ENCODE peak calls at places on chromosome X, in ten cellular contexts. I, B, M, J, Z, H, D, K, N and L are unnamed samples.
A peak's percentile ranks its signal among the peaks of the same experiment; 100 is the strongest.

GRCh38 chrX:63967541-63967940 is 182.5 kb upstream of the ARHGEF9 start:
- DNase-seq in J (no peak), I (no peak), H (no peak), N (no peak), D (no peak), Z (no peak), M (no peak), K (no peak), B (no peak), L (no peak)

GRCh38 chrX:49176421-49177326 is 5.0 kb downstream of the PLP2 start:
- DNase-seq in B (no peak), K (peak; percentile 61), I (no peak), J (peak; percentile 82), D (no peak), H (no peak), N (no peak), M (no peak), Z (peak; percentile 51), L (no peak)

GRCh38 chrX:40189018-40189417 is 91.3 kb upstream of the BCOR start:
- DNase-seq in K (no peak), Z (no peak), H (no peak), I (no peak), M (no peak), N (peak; percentile 19), B (peak; percentile 51), D (no peak), J (no peak), L (peak; percentile 17)

GRCh38 chrX:6685489-6685888 is 150.6 kb upstream of the VCX3A start:
- DNase-seq in N (no peak), Z (no peak), B (no peak), J (no peak), M (no peak), K (no peak), I (no peak), H (no peak), D (no peak), L (no peak)

GRCh38 chrX:134734343-134735001 is 76.2 kb upstream of the PLAC1 start:
- DNase-seq in Z (no peak), I (no peak), D (no peak), H (peak; percentile 8), B (no peak), N (peak; percentile 3), J (no peak), K (no peak), M (no peak), L (no peak)

GRCh38 chrX:67922950-67923349 is 379.1 kb downstream of the AR start:
- DNase-seq in Z (no peak), K (no peak), J (no peak), H (no peak), M (no peak), N (no peak), I (no peak), B (no peak), D (no peak), L (no peak)

GRCh38 chrX:47623540-47624027 is 3.9 kb upstream of the SYN1 start:
- DNase-seq in J (peak; percentile 81), M (peak; percentile 65), K (no peak), Z (no peak), N (no peak), H (peak; percentile 33), B (peak; percentile 73), I (peak; percentile 56), D (peak; percentile 42), L (peak; percentile 85)

GRCh38 chrX:38760883-38761282 is 40.4 kb upstream of the MID1IP1 start:
- DNase-seq in I (no peak), B (no peak), Z (no peak), H (no peak), M (no peak), J (no peak), N (no peak), K (no peak), D (no peak), L (no peak)

GRCh38 chrX:140502491-140503229 is 2.2 kb downstream of the SOX3 start:
- DNase-seq in D (no peak), N (no peak), M (no peak), H (no peak), Z (no peak), K (no peak), J (no peak), B (no peak), I (no peak), L (no peak)

GRCh38 chrX:701673-702072 is 71.1 kb downstream of the SHOX start:
- DNase-seq in N (no peak), M (no peak), H (no peak), J (no peak), Z (no peak), K (no peak), I (no peak), D (no peak), B (no peak), L (no peak)

GRCh38 chrX:48522291-48522690 is 683 bp downstream of the EBP start:
- DNase-seq in B (no peak), M (no peak), D (no peak), H (no peak), I (no peak), Z (no peak), N (no peak), K (no peak), J (no peak), L (no peak)

GRCh38 chrX:116490091-116490490 is 27.3 kb upstream of the CT83 start:
- DNase-seq in Z (no peak), I (no peak), D (no peak), M (no peak), N (no peak), B (peak; percentile 2), H (no peak), J (no peak), K (no peak), L (peak; percentile 4)

GRCh38 chrX:31098081-31098480 is 26.2 kb upstream of the FTHL17 start:
- DNase-seq in K (no peak), B (no peak), J (no peak), H (no peak), I (no peak), Z (no peak), D (no peak), N (no peak), M (no peak), L (no peak)

GRCh38 chrX:106898462-106898861 is 4.7 kb downstream of the RIPPLY1 start:
- DNase-seq in B (peak; percentile 73), H (peak; percentile 24), M (no peak), I (no peak), N (peak; percentile 48), J (no peak), K (no peak), D (peak; percentile 13), Z (no peak), L (peak; percentile 77)

GRCh38 chrX:135302269-135302873 is 6.9 kb upstream of the ETDC start:
- DNase-seq in D (no peak), Z (no peak), K (no peak), I (no peak), N (no peak), H (no peak), B (no peak), J (no peak), M (no peak), L (no peak)

GRCh38 chrX:138845791-138846190 is 134.3 kb upstream of the FGF13 start:
- DNase-seq in K (no peak), M (no peak), J (no peak), I (no peak), H (no peak), D (no peak), N (no peak), Z (no peak), B (no peak), L (no peak)

GRCh38 chrX:138849521-138849920 is 138.0 kb upstream of the FGF13 start:
- DNase-seq in J (no peak), M (no peak), B (no peak), I (no peak), H (no peak), K (no peak), N (no peak), Z (no peak), D (no peak), L (no peak)

GRCh38 chrX:138847930-138848329 is 136.4 kb upstream of the FGF13 start:
- DNase-seq in K (no peak), D (no peak), N (no peak), I (no peak), Z (no peak), M (no peak), B (peak; percentile 3), J (no peak), H (peak; percentile 27), L (peak; percentile 2)
- TF ChIP-seq CTCF in K (no peak), D (peak; percentile 12), N (no peak), I (no peak), Z (no peak), M (no peak), B (no peak), J (no peak), H (peak; percentile 39), L (no peak)

GRCh38 chrX:3549442-3549875 is 164.0 kb downstream of the PRKX start:
- DNase-seq in B (peak; percentile 43), H (no peak), K (no peak), D (no peak), Z (no peak), I (peak; percentile 33), J (no peak), M (no peak), N (no peak), L (peak; percentile 35)
- H3K4me3 ChIP-seq in B (no peak overlapping the region), H (no peak overlapping the region), K (peak overlapping the region; percentile 5), D (no peak overlapping the region), Z (no peak overlapping the region), I (no peak overlapping the region), J (no peak overlapping the region), M (no peak overlapping the region), N (no peak overlapping the region), L (peak overlapping the region; percentile 35)

GRCh38 chrX:129235903-129236302 is 287.4 kb downstream of the SMARCA1 start:
- DNase-seq in Z (no peak), M (no peak), J (no peak), K (no peak), H (no peak), N (no peak), I (no peak), D (no peak), B (no peak), L (no peak)
- TF ChIP-seq CTCF in Z (no peak), M (no peak), J (no peak), K (no peak), H (no peak), N (no peak), I (no peak), D (no peak), B (no peak), L (no peak)

GRCh38 chrX:69286546-69286906 is 121.3 kb upstream of the PJA1 start:
- DNase-seq in N (no peak), I (no peak), Z (no peak), B (no peak), J (no peak), K (no peak), H (no peak), M (no peak), D (no peak), L (no peak)

GRCh38 chrX:69287025-69287540 is 121.8 kb upstream of the PJA1 start:
- DNase-seq in Z (no peak), D (peak; percentile 46), M (no peak), B (no peak), I (no peak), K (no peak), N (no peak), J (no peak), H (no peak), L (no peak)

GRCh38 chrX:69285881-69286545 is 120.8 kb upstream of the PJA1 start:
- DNase-seq in D (peak; percentile 72), J (peak; percentile 91), K (no peak), Z (peak; percentile 53), N (peak; percentile 29), M (peak; percentile 78), B (peak; percentile 19), H (no peak), I (peak; percentile 55), L (peak; percentile 21)

GRCh38 chrX:69284491-69284890 is 119.2 kb upstream of the PJA1 start:
- DNase-seq in I (no peak), H (no peak), Z (no peak), M (no peak), J (no peak), B (no peak), K (no peak), N (no peak), D (no peak), L (no peak)

GRCh38 chrX:69285401-69285871 is 120.2 kb upstream of the PJA1 start:
- DNase-seq in M (no peak), I (peak; percentile 53), B (no peak), J (no peak), Z (no peak), K (no peak), D (no peak), H (no peak), N (no peak), L (no peak)
- H3K4me3 ChIP-seq in M (peak overlapping the region; percentile 33), I (no peak overlapping the region), B (peak overlapping the region; percentile 43), J (peak overlapping the region; percentile 47), Z (no peak overlapping the region), K (no peak overlapping the region), D (no peak overlapping the region), H (peak overlapping the region; percentile 39), N (peak overlapping the region; percentile 37), L (peak overlapping the region; percentile 53)